ENCODE peak calls at places on chromosomes 13 and 19, in six cellular contexts. One of them, this sample, is unnamed.

GRCh38 chr19:14786421-14786851 is 8.1 kb upstream of the ADGRE2 start:
- DNase-seq in HepG2: no peak
- DNase-seq in GM12878: no peak
- DNase-seq in IMR-90: no peak
- DNase-seq in K562: peak
- DNase-seq in A549: no peak
- DNase-seq in this sample: peak

GRCh38 chr19:7242601-7243258 is 51.5 kb downstream of the INSR start:
- DNase-seq in IMR-90: peak
- DNase-seq in K562: no peak
- DNase-seq in GM12878: peak
- DNase-seq in A549: no peak
- DNase-seq in HepG2: no peak
- DNase-seq in this sample: no peak

GRCh38 chr13:68046900-68047299 is 816.8 kb upstream of the PCDH9 start:
- DNase-seq in A549: no peak
- DNase-seq in K562: no peak
- DNase-seq in IMR-90: no peak
- DNase-seq in GM12878: no peak
- DNase-seq in HepG2: no peak
- DNase-seq in this sample: no peak

GRCh38 chr13:22486490-22486889 is 694.3 kb upstream of the SGCG start:
- DNase-seq in GM12878: no peak
- DNase-seq in HepG2: no peak
- DNase-seq in A549: no peak
- DNase-seq in IMR-90: no peak
- DNase-seq in K562: no peak
- DNase-seq in this sample: no peak

GRCh38 chr13:100561599-100562204 is 26.9 kb downstream of the GGACT start:
- DNase-seq in HepG2: peak
- DNase-seq in A549: no peak
- DNase-seq in K562: no peak
- DNase-seq in IMR-90: no peak
- DNase-seq in GM12878: no peak
- DNase-seq in this sample: no peak

GRCh38 chr19:49210108-49210900 is 52.7 kb downstream of the TRPM4 start:
- DNase-seq in K562: peak
- DNase-seq in GM12878: no peak
- DNase-seq in IMR-90: no peak
- DNase-seq in HepG2: no peak
- DNase-seq in A549: peak
- DNase-seq in this sample: peak

GRCh38 chr19:38742906-38743305 is 1.4 kb downstream of the CAPN12 start:
- DNase-seq in IMR-90: no peak
- DNase-seq in K562: no peak
- DNase-seq in HepG2: no peak
- DNase-seq in A549: no peak
- DNase-seq in GM12878: no peak
- DNase-seq in this sample: no peak

GRCh38 chr13:28040977-28041376 is 52.5 kb upstream of the URAD start:
- DNase-seq in HepG2: no peak
- DNase-seq in IMR-90: no peak
- DNase-seq in A549: no peak
- DNase-seq in GM12878: no peak
- DNase-seq in K562: no peak
- DNase-seq in this sample: no peak

GRCh38 chr19:50357178-50358100 is 8.0 kb downstream of the NAPSA start:
- DNase-seq in A549: peak
- DNase-seq in HepG2: peak
- DNase-seq in GM12878: peak
- DNase-seq in IMR-90: peak
- DNase-seq in K562: peak
- DNase-seq in this sample: peak

GRCh38 chr19:42325896-42326771 is 699 bp downstream of the MEGF8 start:
- DNase-seq in A549: no peak
- DNase-seq in GM12878: no peak
- DNase-seq in K562: peak
- DNase-seq in IMR-90: no peak
- DNase-seq in HepG2: no peak
- DNase-seq in this sample: peak

GRCh38 chr13:36526897-36527296 is 94.6 kb downstream of the CCNA1 start:
- DNase-seq in HepG2: no peak
- DNase-seq in GM12878: no peak
- DNase-seq in A549: no peak
- DNase-seq in K562: no peak
- DNase-seq in IMR-90: no peak
- DNase-seq in this sample: no peak

GRCh38 chr13:48400820-48401219 is 12.1 kb downstream of the LPAR6 start:
- DNase-seq in IMR-90: peak
- DNase-seq in GM12878: peak
- DNase-seq in HepG2: no peak
- DNase-seq in A549: peak
- DNase-seq in K562: no peak
- DNase-seq in this sample: no peak

GRCh38 chr19:16795731-16796130 is 33.5 kb upstream of the SIN3B start:
- DNase-seq in A549: no peak
- DNase-seq in IMR-90: no peak
- DNase-seq in GM12878: no peak
- DNase-seq in K562: no peak
- DNase-seq in HepG2: no peak
- DNase-seq in this sample: no peak

GRCh38 chr13:98563071-98563470 is 13.8 kb downstream of the STK24 start:
- DNase-seq in A549: no peak
- DNase-seq in GM12878: no peak
- DNase-seq in HepG2: no peak
- DNase-seq in K562: no peak
- DNase-seq in IMR-90: no peak
- DNase-seq in this sample: no peak

GRCh38 chr19:19422156-19422555 is 16.7 kb downstream of the GATAD2A start:
- DNase-seq in GM12878: no peak
- DNase-seq in A549: no peak
- DNase-seq in HepG2: no peak
- DNase-seq in K562: no peak
- DNase-seq in IMR-90: no peak
- DNase-seq in this sample: no peak

GRCh38 chr13:41144576-41144975 is 12.0 kb upstream of the KBTBD6 start:
- DNase-seq in A549: no peak
- DNase-seq in HepG2: no peak
- DNase-seq in GM12878: no peak
- DNase-seq in IMR-90: no peak
- DNase-seq in K562: no peak
- DNase-seq in this sample: no peak

GRCh38 chr13:100131863-100132574 is 43.1 kb downstream of the PCCA start:
- DNase-seq in IMR-90: peak
- DNase-seq in K562: peak
- DNase-seq in A549: peak
- DNase-seq in GM12878: no peak
- DNase-seq in HepG2: peak
- DNase-seq in this sample: peak

GRCh38 chr19:33395561-33396550 is 22.3 kb downstream of the CEBPG start:
- DNase-seq in HepG2: no peak
- DNase-seq in IMR-90: peak
- DNase-seq in GM12878: no peak
- DNase-seq in A549: no peak
- DNase-seq in K562: no peak
- DNase-seq in this sample: no peak

GRCh38 chr19:50909240-50910070 is 1.7 kb downstream of the KLK4 start:
- DNase-seq in A549: peak
- DNase-seq in IMR-90: no peak
- DNase-seq in HepG2: peak
- DNase-seq in GM12878: no peak
- DNase-seq in K562: peak
- DNase-seq in this sample: peak

GRCh38 chr19:5804516-5805464 is at the start of gene NRTN:
- DNase-seq in A549: no peak
- DNase-seq in IMR-90: no peak
- DNase-seq in K562: peak
- DNase-seq in HepG2: no peak
- DNase-seq in GM12878: no peak
- DNase-seq in this sample: peak

GRCh38 chr13:91804724-91805123 is 406.3 kb downstream of the GPC5 start:
- DNase-seq in IMR-90: no peak
- DNase-seq in A549: no peak
- DNase-seq in K562: no peak
- DNase-seq in GM12878: no peak
- DNase-seq in HepG2: no peak
- DNase-seq in this sample: no peak

GRCh38 chr13:99995503-99996176 is 14.1 kb downstream of the ZIC2 start:
- DNase-seq in HepG2: no peak
- DNase-seq in GM12878: no peak
- DNase-seq in IMR-90: no peak
- DNase-seq in A549: no peak
- DNase-seq in K562: no peak
- DNase-seq in this sample: no peak

GRCh38 chr13:51801631-51802099 is 2.3 kb downstream of the DHRS12 start:
- DNase-seq in GM12878: no peak
- DNase-seq in IMR-90: no peak
- DNase-seq in A549: peak
- DNase-seq in K562: no peak
- DNase-seq in HepG2: no peak
- DNase-seq in this sample: no peak

GRCh38 chr13:84885868-84886267 is 913.4 kb downstream of the SLITRK6 start:
- DNase-seq in K562: no peak
- DNase-seq in HepG2: no peak
- DNase-seq in A549: no peak
- DNase-seq in IMR-90: no peak
- DNase-seq in GM12878: no peak
- DNase-seq in this sample: no peak

GRCh38 chr19:55599468-55600335 is at the start of the genes FIZ1 and ZNF524:
- DNase-seq in A549: peak
- DNase-seq in GM12878: peak
- DNase-seq in K562: peak
- DNase-seq in IMR-90: peak
- DNase-seq in HepG2: peak
- DNase-seq in this sample: peak

DNA sequence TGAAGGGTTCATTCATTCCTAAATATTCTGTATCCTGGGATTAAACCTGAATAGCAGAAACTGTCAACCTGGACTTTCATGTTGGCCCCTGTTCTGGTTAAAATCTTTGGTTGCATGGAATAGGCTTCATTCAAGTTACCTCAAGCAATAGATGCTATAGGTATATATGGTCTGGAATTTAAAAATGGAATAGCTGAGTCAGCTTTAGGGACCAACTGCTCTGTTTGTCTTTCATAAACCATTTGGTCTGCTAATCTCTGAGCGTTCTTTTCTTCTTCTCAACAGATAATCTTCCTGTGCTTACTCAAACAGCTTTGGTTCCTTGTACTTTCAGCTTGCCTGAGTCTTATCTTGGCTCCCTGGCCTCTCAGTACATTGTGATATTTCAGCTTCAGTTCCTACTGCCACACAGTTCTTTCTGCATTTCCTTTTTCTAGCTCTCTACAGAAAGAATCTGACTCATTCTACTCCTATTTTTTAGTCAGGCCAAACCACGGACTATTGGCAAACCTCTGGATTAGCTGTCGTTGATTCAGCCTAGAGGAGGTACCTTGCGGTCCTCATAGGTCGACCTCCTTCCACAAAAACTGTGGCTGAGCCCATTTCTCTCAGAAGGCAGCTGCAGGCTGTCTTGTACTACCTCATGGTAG is 35.9 kb upstream of the MAB21L1 start:
- DNase-seq in IMR-90: peak
- DNase-seq in K562: no peak
- DNase-seq in HepG2: no peak
- DNase-seq in GM12878: no peak
- DNase-seq in A549: no peak
- DNase-seq in this sample: no peak
- TF ChIP-seq BHLHE40 in IMR-90: no peak
- TF ChIP-seq BHLHE40 in K562: no peak
- TF ChIP-seq BHLHE40 in HepG2: no peak
- TF ChIP-seq BHLHE40 in GM12878: no peak
- TF ChIP-seq BHLHE40 in A549: no peak
- TF ChIP-seq BHLHE40 in this sample: no peak

GRCh38 chr19:28468701-28469459 is 744.1 kb downstream of the UQCRFS1 start:
- DNase-seq in K562: no peak
- DNase-seq in IMR-90: no peak
- DNase-seq in HepG2: no peak
- DNase-seq in A549: no peak
- DNase-seq in GM12878: no peak
- DNase-seq in this sample: no peak
- TF ChIP-seq BHLHE40 in K562: no peak
- TF ChIP-seq BHLHE40 in IMR-90: no peak
- TF ChIP-seq BHLHE40 in HepG2: no peak
- TF ChIP-seq BHLHE40 in A549: no peak
- TF ChIP-seq BHLHE40 in GM12878: no peak
- TF ChIP-seq BHLHE40 in this sample: no peak

GRCh38 chr13:29494520-29494919 is 101.0 kb downstream of the SLC7A1 start:
- DNase-seq in A549: no peak
- DNase-seq in IMR-90: no peak
- DNase-seq in GM12878: no peak
- DNase-seq in HepG2: no peak
- DNase-seq in K562: no peak
- DNase-seq in this sample: no peak

GRCh38 chr13:29493796-29494195 is 101.7 kb downstream of the SLC7A1 start:
- DNase-seq in GM12878: no peak
- DNase-seq in A549: no peak
- DNase-seq in HepG2: no peak
- DNase-seq in IMR-90: no peak
- DNase-seq in K562: no peak
- DNase-seq in this sample: no peak

GRCh38 chr13:29498426-29499040 is 97.0 kb downstream of the SLC7A1 start:
- DNase-seq in GM12878: no peak
- DNase-seq in A549: no peak
- DNase-seq in IMR-90: no peak
- DNase-seq in HepG2: no peak
- DNase-seq in K562: no peak
- DNase-seq in this sample: no peak

GRCh38 chr13:29497137-29497654 is 98.3 kb downstream of the SLC7A1 start:
- DNase-seq in A549: no peak
- DNase-seq in HepG2: no peak
- DNase-seq in IMR-90: peak
- DNase-seq in GM12878: no peak
- DNase-seq in K562: no peak
- DNase-seq in this sample: no peak

DNA sequence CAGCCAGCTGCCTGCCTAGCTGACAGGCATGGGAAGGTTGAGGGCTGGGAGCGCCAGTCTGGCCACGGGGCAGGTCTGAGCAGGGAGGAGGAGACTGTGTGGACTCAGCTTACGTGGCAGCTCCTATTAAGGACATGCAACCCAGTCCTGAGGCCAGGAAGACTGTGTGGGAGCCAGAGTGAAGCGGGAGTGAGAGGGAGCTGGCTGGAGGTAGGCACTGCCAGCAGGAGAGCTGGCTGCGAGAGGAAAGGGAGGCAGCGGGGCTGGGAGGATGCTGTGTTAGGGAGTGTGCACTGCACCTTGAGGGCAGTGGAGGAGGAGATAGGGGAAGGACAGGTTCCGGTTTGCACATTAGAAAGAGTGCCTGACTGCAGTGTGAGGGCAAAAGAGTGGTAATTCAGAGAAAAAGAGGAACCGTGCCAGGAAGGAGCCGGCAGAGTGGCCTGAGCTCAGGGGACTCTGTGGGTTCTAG is 99.2 kb downstream of the SLC7A1 start:
- DNase-seq in A549: peak
- DNase-seq in HepG2: no peak
- DNase-seq in K562: no peak
- DNase-seq in GM12878: no peak
- DNase-seq in IMR-90: no peak
- DNase-seq in this sample: no peak
- TF ChIP-seq BHLHE40 in A549: no peak
- TF ChIP-seq BHLHE40 in HepG2: no peak
- TF ChIP-seq BHLHE40 in K562: no peak
- TF ChIP-seq BHLHE40 in GM12878: no peak
- TF ChIP-seq BHLHE40 in IMR-90: no peak
- TF ChIP-seq BHLHE40 in this sample: no peak

GRCh38 chr13:32905063-32905863 is 111.0 kb upstream of the KL start:
- DNase-seq in K562: no peak
- DNase-seq in HepG2: no peak
- DNase-seq in IMR-90: peak
- DNase-seq in A549: no peak
- DNase-seq in GM12878: peak
- DNase-seq in this sample: no peak
- TF ChIP-seq BHLHE40 in K562: no peak
- TF ChIP-seq BHLHE40 in HepG2: no peak
- TF ChIP-seq BHLHE40 in IMR-90: no peak
- TF ChIP-seq BHLHE40 in A549: no peak
- TF ChIP-seq BHLHE40 in GM12878: no peak
- TF ChIP-seq BHLHE40 in this sample: no peak